ENCODE peak calls at places on chromosomes 12 and 14, in nine cellular contexts. One of them, this sample, is unnamed.

GRCh38 chr12:84341467-84342193 is 571.0 kb downstream of the SLC6A15 start:
- ATAC-seq in upper lobe of left lung: no peak
- ATAC-seq in HCT116: no peak
- ATAC-seq in A549: no peak
- ATAC-seq in IMR-90: no peak
- ATAC-seq in GM12878: no peak
- ATAC-seq in gastrocnemius medialis: no peak
- ATAC-seq in heart left ventricle: no peak
- ATAC-seq in K562: no peak
- ATAC-seq in this sample: no peak

GRCh38 chr12:103688659-103689058 is 101.6 kb downstream of the STAB2 start:
- ATAC-seq in K562: no peak
- ATAC-seq in gastrocnemius medialis: no peak
- ATAC-seq in A549: no peak
- ATAC-seq in heart left ventricle: no peak
- ATAC-seq in HCT116: no peak
- ATAC-seq in GM12878: peak
- ATAC-seq in IMR-90: no peak
- ATAC-seq in upper lobe of left lung: no peak
- ATAC-seq in this sample: no peak

GRCh38 chr14:88354358-88354757 is 31.1 kb upstream of the SPATA7 start:
- ATAC-seq in GM12878: no peak
- ATAC-seq in upper lobe of left lung: no peak
- ATAC-seq in heart left ventricle: no peak
- ATAC-seq in IMR-90: no peak
- ATAC-seq in gastrocnemius medialis: no peak
- ATAC-seq in HCT116: no peak
- ATAC-seq in K562: no peak
- ATAC-seq in A549: no peak
- ATAC-seq in this sample: no peak

GRCh38 chr14:105433161-105433605 is 13.6 kb downstream of the MTA1 start:
- ATAC-seq in HCT116: peak
- ATAC-seq in gastrocnemius medialis: no peak
- ATAC-seq in heart left ventricle: no peak
- ATAC-seq in A549: no peak
- ATAC-seq in upper lobe of left lung: no peak
- ATAC-seq in IMR-90: no peak
- ATAC-seq in GM12878: no peak
- ATAC-seq in K562: peak
- ATAC-seq in this sample: no peak

GRCh38 chr14:91883770-91884169 is 16.4 kb upstream of the TC2N start:
- ATAC-seq in HCT116: no peak
- ATAC-seq in gastrocnemius medialis: peak
- ATAC-seq in IMR-90: no peak
- ATAC-seq in K562: no peak
- ATAC-seq in heart left ventricle: peak
- ATAC-seq in GM12878: no peak
- ATAC-seq in A549: no peak
- ATAC-seq in upper lobe of left lung: no peak
- ATAC-seq in this sample: peak

GRCh38 chr12:54734196-54734950 is 86.2 kb upstream of the DCD start:
- ATAC-seq in IMR-90: no peak
- ATAC-seq in upper lobe of left lung: no peak
- ATAC-seq in gastrocnemius medialis: no peak
- ATAC-seq in GM12878: no peak
- ATAC-seq in heart left ventricle: peak
- ATAC-seq in HCT116: no peak
- ATAC-seq in K562: no peak
- ATAC-seq in A549: no peak
- ATAC-seq in this sample: no peak

GRCh38 chr12:47236109-47236714 is 156.5 kb upstream of the AMIGO2 start:
- ATAC-seq in HCT116: peak
- ATAC-seq in gastrocnemius medialis: no peak
- ATAC-seq in IMR-90: peak
- ATAC-seq in heart left ventricle: peak
- ATAC-seq in A549: no peak
- ATAC-seq in GM12878: no peak
- ATAC-seq in K562: no peak
- ATAC-seq in upper lobe of left lung: no peak
- ATAC-seq in this sample: no peak

GRCh38 chr14:94119071-94119470 is 8.5 kb downstream of the IFI27 start:
- ATAC-seq in A549: no peak
- ATAC-seq in IMR-90: no peak
- ATAC-seq in GM12878: no peak
- ATAC-seq in upper lobe of left lung: no peak
- ATAC-seq in heart left ventricle: no peak
- ATAC-seq in HCT116: no peak
- ATAC-seq in gastrocnemius medialis: no peak
- ATAC-seq in K562: no peak
- ATAC-seq in this sample: no peak

GRCh38 chr12:29242921-29243431 is 93.9 kb downstream of the FAR2 start:
- ATAC-seq in HCT116: no peak
- ATAC-seq in A549: no peak
- ATAC-seq in K562: peak
- ATAC-seq in upper lobe of left lung: peak
- ATAC-seq in heart left ventricle: peak
- ATAC-seq in IMR-90: no peak
- ATAC-seq in gastrocnemius medialis: no peak
- ATAC-seq in GM12878: no peak
- ATAC-seq in this sample: no peak

GRCh38 chr14:33925209-33925608 is 25.7 kb downstream of the EGLN3 start:
- ATAC-seq in heart left ventricle: no peak
- ATAC-seq in HCT116: no peak
- ATAC-seq in upper lobe of left lung: no peak
- ATAC-seq in K562: no peak
- ATAC-seq in A549: no peak
- ATAC-seq in IMR-90: no peak
- ATAC-seq in GM12878: no peak
- ATAC-seq in gastrocnemius medialis: no peak
- ATAC-seq in this sample: no peak

GRCh38 chr12:124875803-124876132 is 12.1 kb upstream of the SCARB1 start:
- ATAC-seq in GM12878: no peak
- ATAC-seq in A549: no peak
- ATAC-seq in HCT116: no peak
- ATAC-seq in heart left ventricle: no peak
- ATAC-seq in upper lobe of left lung: no peak
- ATAC-seq in gastrocnemius medialis: no peak
- ATAC-seq in K562: peak
- ATAC-seq in IMR-90: no peak
- ATAC-seq in this sample: no peak

GRCh38 chr12:68792952-68793351 is 15.0 kb upstream of the MDM2 start:
- ATAC-seq in IMR-90: peak
- ATAC-seq in K562: peak
- ATAC-seq in upper lobe of left lung: peak
- ATAC-seq in GM12878: peak
- ATAC-seq in gastrocnemius medialis: no peak
- ATAC-seq in HCT116: peak
- ATAC-seq in heart left ventricle: no peak
- ATAC-seq in A549: peak
- ATAC-seq in this sample: no peak

GRCh38 chr14:91263329-91263728 is 18.8 kb upstream of the GPR68 start:
- ATAC-seq in A549: no peak
- ATAC-seq in K562: no peak
- ATAC-seq in gastrocnemius medialis: no peak
- ATAC-seq in GM12878: no peak
- ATAC-seq in IMR-90: no peak
- ATAC-seq in upper lobe of left lung: no peak
- ATAC-seq in HCT116: no peak
- ATAC-seq in heart left ventricle: no peak
- ATAC-seq in this sample: no peak

DNA sequence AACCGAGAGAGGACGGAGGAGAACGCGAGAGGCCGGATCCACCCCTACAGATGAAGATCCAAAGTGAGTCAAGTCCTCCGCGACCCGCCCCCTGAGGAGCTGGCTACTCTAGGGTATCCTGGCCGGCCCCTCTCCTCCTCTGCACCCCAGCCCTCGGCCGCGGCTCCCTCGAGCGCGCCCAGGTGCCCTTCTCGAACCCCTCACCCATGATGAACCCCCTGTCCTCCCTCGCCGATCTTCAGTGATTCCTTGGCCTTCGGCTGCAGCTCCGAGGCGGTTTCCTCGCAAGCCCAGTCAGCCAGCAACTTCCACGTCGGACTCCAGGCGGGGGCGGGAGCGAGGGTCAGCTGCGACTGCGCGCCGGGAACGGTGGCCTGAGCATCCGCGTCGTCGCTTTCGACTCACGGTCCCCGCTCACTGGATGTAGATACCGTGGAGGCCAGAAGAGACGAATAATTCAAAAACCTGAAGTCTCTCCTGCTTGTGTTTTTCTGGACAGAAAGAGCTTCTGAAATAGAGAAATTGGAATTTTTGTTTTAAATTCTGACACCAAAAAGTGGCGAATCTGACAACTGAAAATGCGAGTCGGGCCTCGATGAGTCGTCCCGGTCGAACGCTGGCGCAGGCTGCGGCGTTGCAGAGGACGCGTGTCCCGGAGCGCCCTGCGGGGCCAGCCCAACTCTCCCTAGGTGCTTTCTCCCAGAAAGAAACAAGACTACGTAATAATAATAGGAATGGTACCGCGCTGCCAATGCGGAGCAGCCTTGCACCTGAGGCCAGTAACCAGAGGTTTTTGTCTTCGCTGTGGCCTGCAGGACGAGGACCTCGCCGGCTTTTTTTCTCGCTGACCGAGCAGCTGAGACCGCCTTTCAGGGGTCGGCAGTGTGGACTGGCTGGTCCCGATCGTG is at the start of gene ARL1:
- ATAC-seq in K562: peak
- ATAC-seq in heart left ventricle: peak
- ATAC-seq in GM12878: peak
- ATAC-seq in A549: peak
- ATAC-seq in HCT116: peak
- ATAC-seq in IMR-90: peak
- ATAC-seq in upper lobe of left lung: peak
- ATAC-seq in gastrocnemius medialis: peak
- ATAC-seq in this sample: peak
- TF ChIP-seq POLR2A in K562: peak
- TF ChIP-seq POLR2A in heart left ventricle: no peak
- TF ChIP-seq POLR2A in GM12878: peak
- TF ChIP-seq POLR2A in A549: peak
- TF ChIP-seq POLR2A in HCT116: peak
- TF ChIP-seq POLR2A in IMR-90: peak
- TF ChIP-seq POLR2A in upper lobe of left lung: peak
- TF ChIP-seq POLR2A in gastrocnemius medialis: peak
- TF ChIP-seq POLR2A in this sample: peak

GRCh38 chr12:107386569-107386968 is 293.2 kb upstream of the CRY1 start:
- ATAC-seq in IMR-90: no peak
- ATAC-seq in GM12878: no peak
- ATAC-seq in A549: no peak
- ATAC-seq in gastrocnemius medialis: no peak
- ATAC-seq in HCT116: no peak
- ATAC-seq in heart left ventricle: no peak
- ATAC-seq in K562: no peak
- ATAC-seq in upper lobe of left lung: no peak
- ATAC-seq in this sample: no peak
- H3K27ac ChIP-seq in IMR-90: no peak
- H3K27ac ChIP-seq in GM12878: no peak
- H3K27ac ChIP-seq in A549: peak
- H3K27ac ChIP-seq in gastrocnemius medialis: no peak
- H3K27ac ChIP-seq in HCT116: no peak
- H3K27ac ChIP-seq in heart left ventricle: no peak
- H3K27ac ChIP-seq in K562: no peak
- H3K27ac ChIP-seq in upper lobe of left lung: no peak
- H3K27ac ChIP-seq in this sample: no peak

GRCh38 chr12:97312570-97313135 is 150.0 kb upstream of the RMST start:
- ATAC-seq in IMR-90: no peak
- ATAC-seq in K562: no peak
- ATAC-seq in HCT116: no peak
- ATAC-seq in heart left ventricle: no peak
- ATAC-seq in upper lobe of left lung: no peak
- ATAC-seq in gastrocnemius medialis: no peak
- ATAC-seq in A549: no peak
- ATAC-seq in GM12878: no peak
- ATAC-seq in this sample: no peak
- TF ChIP-seq CTCF in IMR-90: no peak
- TF ChIP-seq CTCF in K562: no peak
- TF ChIP-seq CTCF in HCT116: no peak
- TF ChIP-seq CTCF in heart left ventricle: no peak
- TF ChIP-seq CTCF in upper lobe of left lung: no peak
- TF ChIP-seq CTCF in gastrocnemius medialis: no peak
- TF ChIP-seq CTCF in A549: no peak
- TF ChIP-seq CTCF in GM12878: no peak
- TF ChIP-seq CTCF in this sample: no peak

GRCh38 chr12:57725851-57726150 is 12.7 kb downstream of the AGAP2 start:
- ATAC-seq in upper lobe of left lung: no peak
- ATAC-seq in heart left ventricle: no peak
- ATAC-seq in K562: no peak
- ATAC-seq in A549: peak
- ATAC-seq in gastrocnemius medialis: no peak
- ATAC-seq in IMR-90: no peak
- ATAC-seq in HCT116: peak
- ATAC-seq in GM12878: no peak
- ATAC-seq in this sample: no peak

GRCh38 chr12:57726884-57727757 is 11.4 kb downstream of the AGAP2 start:
- ATAC-seq in gastrocnemius medialis: peak
- ATAC-seq in HCT116: peak
- ATAC-seq in heart left ventricle: peak
- ATAC-seq in IMR-90: peak
- ATAC-seq in A549: peak
- ATAC-seq in upper lobe of left lung: peak
- ATAC-seq in GM12878: no peak
- ATAC-seq in K562: no peak
- ATAC-seq in this sample: peak

GRCh38 chr12:57727758-57728395 is 10.7 kb downstream of the AGAP2 start:
- ATAC-seq in IMR-90: no peak
- ATAC-seq in heart left ventricle: no peak
- ATAC-seq in K562: peak
- ATAC-seq in upper lobe of left lung: no peak
- ATAC-seq in gastrocnemius medialis: no peak
- ATAC-seq in HCT116: no peak
- ATAC-seq in GM12878: no peak
- ATAC-seq in A549: no peak
- ATAC-seq in this sample: no peak

GRCh38 chr12:57724936-57725740 is 13.4 kb downstream of the AGAP2 start:
- ATAC-seq in A549: no peak
- ATAC-seq in heart left ventricle: no peak
- ATAC-seq in HCT116: no peak
- ATAC-seq in IMR-90: no peak
- ATAC-seq in gastrocnemius medialis: no peak
- ATAC-seq in GM12878: peak
- ATAC-seq in upper lobe of left lung: no peak
- ATAC-seq in K562: no peak
- ATAC-seq in this sample: no peak

DNA sequence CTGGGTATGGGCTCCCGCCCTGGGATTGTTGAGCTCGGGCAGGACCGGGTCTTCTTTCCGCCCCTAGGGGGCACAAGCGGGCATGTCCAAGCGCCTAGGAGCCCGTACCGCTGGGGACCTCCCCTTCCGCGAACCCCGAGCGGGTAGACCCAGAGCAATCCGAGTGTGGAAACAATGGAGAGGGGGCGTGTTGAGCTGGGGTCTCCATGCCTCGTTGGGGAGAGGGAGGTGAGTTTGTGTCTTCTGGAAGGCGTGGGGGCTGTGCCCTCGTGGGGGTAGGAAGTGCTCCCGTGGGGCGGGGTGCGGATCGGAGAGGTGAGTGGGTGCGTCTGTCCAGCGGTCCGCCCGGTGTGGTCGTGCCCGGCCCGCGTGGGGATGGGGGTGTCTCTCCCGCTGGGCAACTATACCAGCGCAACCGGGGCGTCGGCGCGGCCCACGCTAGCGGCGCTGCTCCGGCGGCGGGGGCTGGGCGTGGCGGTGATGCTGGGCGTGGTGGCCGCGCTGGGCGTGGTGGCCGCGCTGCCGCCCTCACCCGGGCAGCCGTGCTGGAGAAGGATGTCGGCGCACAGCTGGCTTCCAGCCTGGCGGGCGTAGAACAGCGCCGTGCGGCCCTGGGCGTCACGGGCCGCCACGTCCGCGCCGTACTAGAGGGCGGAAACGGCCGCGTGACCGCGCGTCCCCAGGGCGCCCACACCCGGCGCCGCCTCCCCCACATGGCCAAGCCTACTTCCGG is 12.2 kb downstream of the AGAP2 start:
- ATAC-seq in K562: no peak
- ATAC-seq in upper lobe of left lung: peak
- ATAC-seq in heart left ventricle: peak
- ATAC-seq in gastrocnemius medialis: peak
- ATAC-seq in IMR-90: peak
- ATAC-seq in A549: peak
- ATAC-seq in GM12878: no peak
- ATAC-seq in HCT116: peak
- ATAC-seq in this sample: peak
- TF ChIP-seq POLR2A in K562: no peak
- TF ChIP-seq POLR2A in upper lobe of left lung: no peak
- TF ChIP-seq POLR2A in heart left ventricle: no peak
- TF ChIP-seq POLR2A in gastrocnemius medialis: no peak
- TF ChIP-seq POLR2A in IMR-90: no peak
- TF ChIP-seq POLR2A in A549: peak
- TF ChIP-seq POLR2A in GM12878: no peak
- TF ChIP-seq POLR2A in HCT116: no peak
- TF ChIP-seq POLR2A in this sample: no peak